ENCODE peak calls at places on chromosome 3, in nine cellular contexts. J, Y, R, H, I, C, V, E and T are unnamed samples.

GRCh38 chr3:129162729-129163579 is 2.1 kb upstream of the ISY1 start:
- DNase-seq in I (no peak), Y (no peak), E (peak; percentile 16), H (no peak), J (peak; percentile 9), C (no peak), R (no peak), V (no peak), T (no peak)

GRCh38 chr3:176274161-176274560 is 923.1 kb downstream of the TBL1XR1 start:
- DNase-seq in I (no peak), C (no peak), H (no peak), Y (no peak), R (no peak), J (no peak), E (no peak), V (no peak), T (no peak)

GRCh38 chr3:38118421-38119247 is 18.3 kb downstream of the ACAA1 start:
- DNase-seq in C (no peak), V (no peak), J (no peak), H (no peak), R (no peak), Y (no peak), E (no peak), I (no peak), T (no peak)

GRCh38 chr3:13474776-13475303 is 5.3 kb upstream of the HDAC11 start:
- DNase-seq in H (no peak), E (no peak), R (no peak), I (no peak), C (no peak), J (no peak), Y (peak; percentile 70), V (no peak), T (no peak)

GRCh38 chr3:120450261-120450913 is 405 bp downstream of the FSTL1 start:
- DNase-seq in V (no peak), I (no peak), R (peak; percentile 20), C (no peak), H (peak; percentile 31), E (peak; percentile 46), Y (peak; percentile 86), J (peak; percentile 42), T (peak; percentile 68)

GRCh38 chr3:13657660-13658435 is 108.9 kb downstream of the FBLN2 start:
- DNase-seq in V (peak; percentile 27), I (peak; percentile 39), Y (peak; percentile 96), H (peak; percentile 49), E (peak; percentile 20), R (peak; percentile 78), J (no peak), C (no peak), T (peak; percentile 27)

GRCh38 chr3:111691293-111691909 is 96.3 kb upstream of the ZBED2 start:
- DNase-seq in I (peak; percentile 39), H (no peak), R (no peak), J (peak; percentile 69), E (peak; percentile 72), C (no peak), Y (no peak), V (no peak), T (no peak)

GRCh38 chr3:160885791-160886286 is 129.8 kb downstream of the PPM1L start:
- DNase-seq in Y (peak; percentile 96), R (peak; percentile 3), C (no peak), J (peak; percentile 40), I (no peak), H (peak; percentile 44), V (peak; percentile 55), E (peak; percentile 92), T (peak; percentile 55)

GRCh38 chr3:111072016-111072891 is 638 bp downstream of the NECTIN3 start:
- DNase-seq in E (peak; percentile 66), V (peak; percentile 13), H (peak; percentile 48), J (peak; percentile 46), R (peak; percentile 38), C (no peak), I (no peak), Y (peak; percentile 90), T (peak; percentile 54)

GRCh38 chr3:111808439-111808838 is 50.6 kb upstream of the PHLDB2 start:
- DNase-seq in I (no peak), V (no peak), R (no peak), H (no peak), Y (no peak), E (peak; percentile 19), J (peak; percentile 60), C (no peak), T (no peak)

GRCh38 chr3:58041182-58041825 is 33.1 kb downstream of the FLNB start:
- DNase-seq in C (no peak), V (no peak), H (no peak), R (no peak), I (no peak), E (no peak), J (no peak), Y (no peak), T (no peak)

GRCh38 chr3:79878697-79879096 is 110.9 kb upstream of the ROBO1 start:
- DNase-seq in C (no peak), E (no peak), R (no peak), Y (no peak), I (no peak), V (no peak), H (no peak), J (no peak), T (no peak)

GRCh38 chr3:34363871-34364270 is 565.4 kb downstream of the PDCD6IP start:
- DNase-seq in J (no peak), H (no peak), I (no peak), E (no peak), C (no peak), Y (no peak), R (no peak), V (no peak), T (no peak)

GRCh38 chr3:78634316-78634715 is 1133.5 kb downstream of the ROBO1 start:
- DNase-seq in E (no peak), I (no peak), V (no peak), C (no peak), H (no peak), R (no peak), J (no peak), Y (no peak), T (no peak)

GRCh38 chr3:129313983-129314756 is 35.5 kb downstream of the HMCES start:
- DNase-seq in Y (no peak), J (peak; percentile 53), C (no peak), V (no peak), R (peak; percentile 37), E (peak; percentile 47), H (no peak), I (no peak), T (no peak)

GRCh38 chr3:180306691-180307090 is 270.0 kb upstream of the PEX5L start:
- DNase-seq in C (no peak), Y (peak; percentile 90), I (no peak), H (no peak), R (no peak), E (no peak), J (no peak), V (no peak), T (no peak)

GRCh38 chr3:52446631-52447511 is 2.0 kb upstream of the SEMA3G start:
- DNase-seq in E (peak; percentile 55), Y (peak; percentile 94), I (peak; percentile 49), C (peak; percentile 55), J (peak; percentile 56), H (peak; percentile 70), V (peak; percentile 12), R (peak; percentile 80), T (no peak)

GRCh38 chr3:69174871-69175737 is 52.7 kb upstream of the LMOD3 start:
- DNase-seq in E (peak; percentile 24), V (no peak), C (no peak), R (no peak), H (no peak), Y (no peak), I (no peak), J (no peak), T (no peak)

GRCh38 chr3:65666426-65667091 is 372.2 kb downstream of the MAGI1 start:
- DNase-seq in I (no peak), R (no peak), Y (no peak), V (no peak), E (no peak), H (no peak), C (no peak), J (peak; percentile 40), T (no peak)

GRCh38 chr3:126604691-126605090 is 46.0 kb upstream of the C3orf22 start:
- DNase-seq in R (no peak), Y (peak; percentile 39), I (no peak), V (no peak), J (no peak), H (no peak), C (no peak), E (no peak), T (no peak)

GRCh38 chr3:15372918-15373317 is 40.5 kb upstream of the SH3BP5 start:
- DNase-seq in V (no peak), I (no peak), E (no peak), R (no peak), H (no peak), C (no peak), Y (no peak), J (no peak), T (no peak)

GRCh38 chr3:41933154-41933676 is 28.7 kb downstream of the ULK4 start:
- DNase-seq in H (no peak), J (peak; percentile 87), I (no peak), R (no peak), E (peak; percentile 96), C (no peak), V (no peak), Y (no peak), T (no peak)

GRCh38 chr3:38274864-38275649 is 7.0 kb upstream of the SLC22A14 start:
- DNase-seq in Y (peak; percentile 79), C (no peak), J (no peak), I (no peak), R (no peak), V (no peak), H (no peak), E (no peak), T (peak; percentile 36)

GRCh38 chr3:146892041-146892440 is 286.9 kb upstream of the PLSCR5 start:
- DNase-seq in H (no peak), Y (no peak), I (no peak), C (no peak), R (no peak), E (no peak), V (no peak), J (no peak), T (no peak)

GRCh38 chr3:177754508-177754921 is 557.2 kb upstream of the TBL1XR1 start:
- DNase-seq in C (no peak), H (no peak), E (no peak), J (no peak), Y (no peak), R (no peak), I (no peak), V (no peak), T (peak; percentile 55)

GRCh38 chr3:185874119-185874518 is 49.3 kb upstream of the IGF2BP2 start:
- DNase-seq in R (no peak), Y (no peak), J (no peak), C (no peak), H (no peak), E (no peak), V (no peak), I (no peak), T (no peak)

GRCh38 chr3:184261270-184262165 is at the start of gene CAMK2N2:
- DNase-seq in I (no peak), H (peak; percentile 63), R (peak; percentile 58), J (peak; percentile 31), V (no peak), Y (peak; percentile 95), C (no peak), E (peak; percentile 38), T (peak; percentile 89)

GRCh38 chr3:66816110-66816761 is 181.9 kb upstream of the KBTBD8 start:
- DNase-seq in E (peak; percentile 86), C (no peak), H (no peak), V (peak; percentile 15), Y (no peak), I (peak; percentile 20), J (peak; percentile 78), R (no peak), T (no peak)

GRCh38 chr3:110773413-110773954 is 298.1 kb upstream of the NECTIN3 start:
- DNase-seq in Y (no peak), I (no peak), R (no peak), C (no peak), V (no peak), J (peak; percentile 96), H (no peak), E (peak; percentile 96), T (no peak)

GRCh38 chr3:42700366-42701288 is 2.0 kb downstream of the HHATL start:
- DNase-seq in J (no peak), I (no peak), V (no peak), Y (peak; percentile 77), R (no peak), H (peak; percentile 22), E (no peak), C (no peak), T (peak; percentile 15)

GRCh38 chr3:108008931-108009635 is 81.7 kb downstream of the CD47 start:
- DNase-seq in Y (no peak), J (no peak), E (no peak), V (no peak), I (no peak), C (no peak), H (no peak), R (no peak), T (no peak)